ENCODE peak calls at places on chromosomes 1 and 21, in four cellular contexts. V is HCT116, C is SK-N-SH, D is spleen. Z is an unnamed sample.

GRCh38 chr1:43447891-43448708 is 5.6 kb downstream of the HYI start:
- DNase-seq in V (no peak), D (no peak), C (no peak), Z (peak)

GRCh38 chr1:17645512-17645911 is 106.0 kb downstream of the ARHGEF10L start:
- DNase-seq in D (no peak), C (no peak), V (no peak), Z (no peak)

GRCh38 chr1:113903496-113904291 is 905 bp downstream of the AP4B1 start:
- DNase-seq in V (no peak), D (no peak), C (peak), Z (no peak)

GRCh38 chr1:228379165-228379460 is 27.5 kb downstream of the TRIM11 start:
- DNase-seq in V (no peak), D (no peak), C (no peak), Z (no peak)

GRCh38 chr1:27372808-27373690 is 1.6 kb downstream of the FCN3 start:
- DNase-seq in C (peak), V (no peak), D (no peak), Z (no peak)

GRCh38 chr1:160097196-160097910 is 1.1 kb downstream of the IGSF8 start:
- DNase-seq in C (no peak), V (no peak), D (peak), Z (no peak)

GRCh38 chr1:57576750-57577149 is 152.9 kb upstream of the DAB1 start:
- DNase-seq in C (no peak), D (no peak), V (no peak), Z (peak)

GRCh38 chr1:224047538-224047937 is 66.4 kb upstream of the FBXO28 start:
- DNase-seq in V (no peak), D (no peak), C (no peak), Z (no peak)

GRCh38 chr1:192489046-192489445 is 86.5 kb upstream of the RGS1 start:
- DNase-seq in C (peak), V (no peak), D (no peak), Z (no peak)

GRCh38 chr21:42629856-42630410 is 23.5 kb upstream of the PDE9A start:
- DNase-seq in C (no peak), D (peak), V (no peak), Z (no peak)

GRCh38 chr1:208033236-208033635 is 122.3 kb upstream of the CD34 start:
- DNase-seq in D (peak), C (no peak), V (no peak), Z (no peak)

GRCh38 chr21:31326478-31327247 is 17.4 kb downstream of the TIAM1 start:
- DNase-seq in V (no peak), C (no peak), D (no peak), Z (no peak)

GRCh38 chr1:247209306-247209900 is 37.6 kb upstream of the ZNF124 start:
- DNase-seq in C (peak), D (no peak), V (no peak), Z (no peak)

GRCh38 chr1:50861742-50862141 is 98.3 kb downstream of the FAF1 start:
- DNase-seq in C (no peak), V (no peak), D (no peak), Z (no peak)

GRCh38 chr21:32389337-32390015 is 3.3 kb downstream of the URB1 start:
- DNase-seq in C (no peak), V (no peak), D (peak), Z (no peak)

GRCh38 chr21:33543505-33544129 is 779 bp downstream of the SON start:
- DNase-seq in D (peak), V (no peak), C (no peak), Z (peak)

GRCh38 chr1:212238552-212238951 is 46.7 kb upstream of the PPP2R5A start:
- DNase-seq in C (no peak), D (no peak), V (no peak), Z (peak)

GRCh38 chr1:64231153-64231552 is 27.7 kb downstream of the UBE2U start:
- DNase-seq in D (no peak), V (peak), C (no peak), Z (no peak)

GRCh38 chr1:207619833-207620572 is 24.9 kb upstream of the CR1L start:
- DNase-seq in C (peak), V (peak), D (no peak), Z (no peak)

GRCh38 chr1:168637350-168637991 is 61.1 kb downstream of the XCL1 start:
- DNase-seq in D (no peak), V (peak), C (peak), Z (no peak)

GRCh38 chr1:192521734-192522133 is 53.8 kb upstream of the RGS1 start:
- DNase-seq in C (no peak), V (no peak), D (no peak), Z (no peak)

GRCh38 chr1:201795066-201795465 is 33.9 kb upstream of the IPO9 start:
- DNase-seq in C (peak), V (peak), D (no peak), Z (no peak)

GRCh38 chr1:30085814-30086770 is 637.3 kb downstream of the MATN1 start:
- DNase-seq in D (no peak), C (peak), V (no peak), Z (peak)

GRCh38 chr21:40678681-40679284 is 168.2 kb downstream of the DSCAM start:
- DNase-seq in D (no peak), C (no peak), V (no peak), Z (no peak)

GRCh38 chr1:151199860-151200581 is 1.7 kb downstream of the PIP5K1A start:
- DNase-seq in V (no peak), C (no peak), D (peak), Z (no peak)

GRCh38 chr1:111463029-111463683 is 10.6 kb upstream of the C1orf162 start:
- DNase-seq in V (no peak), D (no peak), C (no peak), Z (no peak)

GRCh38 chr1:240122639-240123604 is 31.2 kb downstream of the FMN2 start:
- DNase-seq in C (no peak), V (no peak), D (no peak), Z (no peak)

GRCh38 chr21:46459356-46460112 is 843 bp downstream of the DIP2A start:
- DNase-seq in V (no peak), C (no peak), D (peak), Z (peak)

GRCh38 chr1:25804244-25804963 is 4.4 kb downstream of the SELENON start:
- DNase-seq in C (no peak), D (no peak), V (no peak), Z (no peak)

GRCh38 chr1:25800538-25801377 is 765 bp downstream of the SELENON start:
- DNase-seq in V (no peak), D (no peak), C (no peak), Z (no peak)

GRCh38 chr1:25804964-25805862 is 5.2 kb downstream of the SELENON start:
- DNase-seq in V (no peak), D (peak), C (no peak), Z (no peak)

GRCh38 chr1:25803368-25803767 is 3.4 kb downstream of the SELENON start:
- DNase-seq in D (no peak), V (no peak), C (no peak), Z (no peak)

GRCh38 chr1:25802915-25803314 is 2.9 kb downstream of the SELENON start:
- DNase-seq in C (peak), D (no peak), V (no peak), Z (no peak)
- TF ChIP-seq POLR2AphosphoS5 in C (no peak), D (no peak), V (no peak), Z (no peak)

DNA sequence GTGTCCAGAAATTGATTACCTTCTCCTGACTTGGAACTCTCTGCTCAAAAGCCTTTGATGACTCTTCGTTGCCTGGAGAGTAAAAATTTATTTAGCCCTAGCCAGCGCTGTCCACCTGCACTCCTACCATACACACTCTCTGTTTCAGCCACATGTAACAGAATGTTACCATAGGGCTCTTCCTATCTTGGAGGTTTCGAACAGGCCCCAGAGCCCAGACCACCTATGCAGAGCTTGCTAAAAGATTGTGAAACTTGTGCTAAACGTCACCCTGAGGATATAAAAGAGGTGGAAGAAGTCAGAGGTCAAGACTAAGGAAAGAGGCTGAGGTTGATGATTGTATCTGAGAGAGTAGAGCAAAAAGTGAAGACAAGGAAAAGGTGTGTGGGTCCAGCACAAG is 237.0 kb upstream of the HOOK1 start:
- DNase-seq in V (no peak), C (no peak), D (no peak), Z (no peak)
- TF ChIP-seq CTCF in V (no peak), C (no peak), D (no peak), Z (no peak)

GRCh38 chr1:11738783-11739182 is 2.8 kb downstream of the AGTRAP start:
- DNase-seq in D (peak), V (no peak), C (no peak), Z (no peak)

GRCh38 chr1:11735531-11735853 is 444 bp upstream of the AGTRAP start:
- DNase-seq in D (no peak), V (no peak), C (no peak), Z (no peak)

GRCh38 chr1:11738096-11738495 is 2.2 kb downstream of the AGTRAP start:
- DNase-seq in V (no peak), C (no peak), D (peak), Z (no peak)

GRCh38 chr1:11735854-11736745 is at the start of gene AGTRAP:
- DNase-seq in V (peak), C (peak), D (peak), Z (peak)

GRCh38 chr1:11736746-11737639 is 1.1 kb downstream of the AGTRAP start:
- DNase-seq in D (peak), C (peak), V (no peak), Z (peak)
- TF ChIP-seq POLR2AphosphoS5 in D (peak), C (no peak), V (no peak), Z (peak)

GRCh38 chr1:203048555-203049051 is 22.3 kb downstream of the PPFIA4 start:
- DNase-seq in D (no peak), C (no peak), V (no peak), Z (no peak)
- TF ChIP-seq CTCF in D (no peak), C (no peak), V (no peak), Z (no peak)

DNA sequence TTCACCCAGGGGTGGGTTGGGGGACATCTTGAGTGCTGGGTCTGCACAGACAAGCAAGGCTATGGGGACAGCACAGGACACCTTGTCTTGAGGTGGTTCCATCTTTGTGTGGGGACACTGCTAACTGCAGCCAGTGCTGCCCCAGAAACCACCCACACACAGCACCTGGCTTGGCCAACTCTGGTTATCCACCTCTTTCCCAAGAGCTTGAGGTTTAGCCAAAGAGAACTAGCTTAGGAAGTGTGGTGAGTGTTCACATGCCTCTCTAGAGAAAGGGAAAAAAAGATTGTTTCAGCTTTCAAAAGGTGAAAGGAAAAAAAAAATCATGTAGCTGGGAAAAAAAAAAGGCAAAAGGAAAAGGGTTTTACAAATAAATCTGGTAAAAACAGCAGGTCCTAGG is 32.4 kb downstream of the BCAR3 start:
- DNase-seq in C (no peak), V (no peak), D (no peak), Z (no peak)
- TF ChIP-seq POLR2AphosphoS5 in C (no peak), V (no peak), D (no peak), Z (no peak)

DNA sequence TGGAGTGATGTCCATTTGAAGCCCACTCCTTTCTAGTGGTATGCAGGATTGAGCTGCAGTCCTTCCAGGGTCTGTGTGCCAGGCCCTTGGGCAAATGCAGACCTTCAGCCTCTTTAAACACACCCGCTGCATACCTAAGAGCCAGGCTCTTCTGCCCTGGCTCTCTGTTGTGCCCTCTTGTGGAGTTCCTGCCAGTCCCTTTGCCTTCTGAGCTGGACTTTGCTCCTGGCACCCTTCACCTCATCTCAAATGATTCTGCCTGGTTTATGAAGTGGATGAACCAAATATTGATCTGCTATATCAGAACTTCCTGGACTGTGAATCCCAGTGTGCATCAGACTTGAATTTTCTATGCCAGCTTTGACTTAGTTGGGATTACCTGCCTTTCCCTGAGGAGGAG is 158.8 kb downstream of the URB2 start:
- DNase-seq in V (no peak), C (no peak), D (no peak), Z (no peak)
- TF ChIP-seq CTCF in V (no peak), C (no peak), D (no peak), Z (no peak)

DNA sequence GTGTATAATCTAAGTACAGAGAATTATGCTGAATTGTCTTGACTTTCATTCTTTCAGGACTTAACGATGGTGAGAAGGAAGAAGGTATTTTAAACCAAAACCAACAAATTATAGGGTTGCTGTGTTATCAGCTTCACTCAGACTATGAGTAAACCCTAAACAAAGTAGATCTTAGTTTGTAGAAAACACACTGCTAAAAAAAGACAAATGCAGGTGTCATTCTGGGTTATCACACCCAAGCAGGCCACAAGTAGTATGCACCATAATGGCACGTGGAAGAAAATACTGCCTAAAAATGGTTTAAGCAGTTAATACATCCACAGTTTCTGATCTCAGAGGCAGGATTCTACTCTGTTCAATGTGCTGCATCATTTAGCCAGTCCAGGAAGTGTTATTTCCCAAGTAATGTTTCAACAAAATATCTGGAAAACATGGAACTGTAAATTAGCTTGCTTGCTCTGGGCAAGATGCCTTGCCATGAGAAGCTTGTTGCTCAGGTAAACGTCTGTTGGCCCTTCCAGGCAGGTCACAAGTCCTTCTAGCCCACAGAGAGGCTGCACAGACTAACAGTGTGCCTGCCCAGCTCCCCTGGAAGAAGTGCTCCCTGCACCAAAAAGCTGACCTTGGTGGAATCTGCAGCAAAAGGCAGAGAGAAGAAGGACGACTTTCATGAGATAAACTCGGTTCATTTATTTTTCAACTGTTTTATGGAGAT is 4.1 kb downstream of the DIPK1A start:
- DNase-seq in C (no peak), V (no peak), D (no peak), Z (no peak)
- TF ChIP-seq POLR2AphosphoS5 in C (no peak), V (no peak), D (no peak), Z (no peak)

GRCh38 chr1:46528297-46528955 is 23.0 kb downstream of the KNCN start:
- DNase-seq in D (no peak), C (no peak), V (no peak), Z (no peak)
- TF ChIP-seq CTCF in D (no peak), C (no peak), V (no peak), Z (no peak)

Z was measured in stomach.